ENCODE peak calls at places on chromosomes 16 and 17, in eight cellular contexts. H, J, R, P, B, U, E and K are unnamed samples.

GRCh38 chr17:27378482-27379200 is 77.6 kb upstream of the KSR1 start:
- DNase-seq in P (no peak), R (no peak), U (no peak), B (no peak), J (no peak), E (peak; percentile 29), H (no peak), K (no peak)

GRCh38 chr16:31094424-31095120 is at the start of gene VKORC1:
- DNase-seq in U (peak; percentile 97), R (peak; percentile 97), B (peak; percentile 98), J (peak; percentile 92), H (peak; percentile 89), E (peak; percentile 95), P (peak; percentile 94), K (peak; percentile 98)

GRCh38 chr17:79294459-79295071 is 219.9 kb downstream of the ENGASE start:
- DNase-seq in H (no peak), E (peak; percentile 18), P (no peak), B (peak; percentile 62), J (no peak), R (peak; percentile 7), U (no peak), K (no peak)

GRCh38 chr17:7579001-7579838 is at the start of gene CD68:
- DNase-seq in R (peak; percentile 90), H (peak; percentile 70), J (peak; percentile 66), U (no peak), P (peak; percentile 57), B (peak; percentile 93), E (peak; percentile 79), K (peak; percentile 96)

GRCh38 chr16:590165-590874 is 454 bp downstream of the RAB40C start:
- DNase-seq in B (peak; percentile 64), H (no peak), E (no peak), U (peak; percentile 31), J (no peak), P (no peak), R (peak; percentile 50), K (no peak)

GRCh38 chr17:64148699-64149098 is 18.8 kb upstream of the ERN1 start:
- DNase-seq in R (peak; percentile 29), J (no peak), E (no peak), H (no peak), B (no peak), U (no peak), P (peak; percentile 56), K (peak; percentile 12)

GRCh38 chr16:66044616-66045015 is 321.9 kb upstream of the CDH5 start:
- DNase-seq in E (no peak), B (peak; percentile 21), R (no peak), U (no peak), H (no peak), P (no peak), J (no peak), K (no peak)

GRCh38 chr17:58786586-58787295 is 31.1 kb downstream of the PPM1E start:
- DNase-seq in J (peak; percentile 56), U (no peak), R (peak; percentile 85), E (peak; percentile 87), H (peak; percentile 45), P (no peak), B (peak; percentile 92), K (peak; percentile 50)

DNA sequence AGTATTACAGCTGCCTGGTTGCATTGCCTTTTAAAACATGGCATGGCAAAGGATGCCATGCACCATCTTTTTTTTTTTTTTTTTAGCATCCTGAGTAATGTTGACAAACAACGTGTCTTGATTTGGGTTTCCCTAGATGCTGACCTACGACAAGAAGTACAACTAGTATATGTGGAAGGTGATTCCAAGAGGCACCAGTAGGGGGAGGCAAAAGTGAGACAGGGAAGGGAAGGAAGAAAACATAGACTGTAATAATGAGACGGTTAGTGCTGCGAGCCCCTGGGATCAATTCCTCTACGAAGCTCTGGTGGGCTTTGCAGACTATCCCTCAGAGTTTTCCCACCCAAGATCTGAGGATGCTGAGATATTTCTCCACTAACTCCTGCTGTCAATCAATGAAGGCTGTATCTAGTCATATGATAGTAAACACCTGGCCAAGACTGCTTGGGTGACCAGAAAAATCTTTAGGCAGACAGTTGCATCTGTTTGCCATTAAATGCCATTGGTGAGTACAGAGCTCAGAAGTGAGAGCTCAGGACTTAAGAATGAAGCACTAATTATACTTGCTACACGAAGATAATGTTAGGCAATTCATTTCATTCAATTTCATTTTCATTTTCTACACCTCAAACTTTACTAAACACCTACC is 458.6 kb upstream of the GOT2 start:
- DNase-seq in P (no peak), B (no peak), J (no peak), R (peak; percentile 6), U (peak; percentile 54), H (no peak), E (peak; percentile 4), K (peak; percentile 9)
- TF ChIP-seq CTCF in P (peak; percentile 33), B (peak; percentile 9), J (peak; percentile 44), R (peak; percentile 52), U (peak; percentile 54), H (peak; percentile 26), E (peak; percentile 55), K (peak; percentile 70)

DNA sequence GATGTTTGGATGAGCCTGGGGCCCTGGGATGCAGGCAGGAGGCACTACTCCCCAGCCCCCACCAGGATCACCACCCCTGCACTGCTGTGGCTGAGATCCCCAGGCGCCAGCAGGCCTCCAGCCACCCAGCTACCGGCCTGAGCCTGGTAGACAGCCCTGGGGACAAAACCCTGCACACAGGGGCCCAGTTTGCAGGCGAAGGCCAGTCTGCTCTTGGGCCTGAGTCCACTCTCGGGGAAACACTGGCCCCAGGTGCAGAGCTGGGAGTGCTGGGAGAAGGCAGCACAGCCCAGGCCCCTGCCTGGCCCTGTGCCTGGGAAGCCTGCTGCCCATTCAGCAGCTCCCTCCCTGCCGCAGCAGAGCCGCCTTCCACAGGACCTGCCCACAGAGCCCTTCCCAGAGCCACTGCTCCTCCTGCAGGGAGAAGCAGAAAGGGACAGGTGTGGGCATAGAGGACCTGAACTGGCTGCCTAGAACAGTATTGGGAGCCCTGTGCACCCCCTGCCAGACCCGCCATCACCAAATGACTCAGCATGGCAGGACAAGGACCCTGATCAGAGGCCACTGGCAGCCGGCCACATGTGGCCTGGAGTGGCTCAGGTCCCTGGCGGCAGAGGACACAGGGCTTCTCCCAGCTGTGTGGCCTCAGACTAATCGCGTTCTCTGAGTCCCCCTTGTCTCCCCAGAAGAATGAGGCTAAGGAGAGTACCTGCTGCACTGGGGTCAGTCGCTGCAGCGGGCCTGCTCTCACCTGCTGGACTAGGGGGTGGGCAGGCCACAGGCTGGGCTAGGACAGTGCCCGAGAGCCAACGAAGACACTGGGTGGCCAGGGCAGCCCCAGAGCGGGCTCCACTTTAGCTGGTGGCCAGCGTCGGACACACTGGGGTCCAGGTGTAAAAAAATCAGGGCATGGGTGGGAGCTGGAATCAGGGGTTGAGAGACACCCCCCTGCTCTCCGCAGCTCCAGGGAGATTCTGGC is 10.7 kb downstream of the MSRB1 start:
- DNase-seq in B (no peak), R (no peak), E (no peak), P (no peak), H (no peak), J (no peak), U (peak; percentile 69), K (peak; percentile 9)
- TF ChIP-seq CTCF in B (peak; percentile 15), R (no peak), E (no peak), P (no peak), H (peak; percentile 8), J (no peak), U (peak; percentile 61), K (no peak)

GRCh38 chr17:68288375-68288774 is 2.6 kb downstream of the SLC16A6 start:
- DNase-seq in R (no peak), P (no peak), H (no peak), E (no peak), U (no peak), J (no peak), B (peak; percentile 47), K (no peak)

GRCh38 chr17:68289936-68290267 is 1.0 kb downstream of the SLC16A6 start:
- DNase-seq in J (no peak), U (no peak), P (no peak), B (no peak), R (no peak), H (no peak), E (no peak), K (no peak)

GRCh38 chr17:68290268-68290954 is 516 bp downstream of the SLC16A6 start:
- DNase-seq in U (peak; percentile 62), H (no peak), E (no peak), P (peak; percentile 49), B (no peak), J (no peak), R (no peak), K (no peak)

GRCh38 chr17:68289473-68289872 is 1.5 kb downstream of the SLC16A6 start:
- DNase-seq in H (peak; percentile 29), U (no peak), E (no peak), P (no peak), B (no peak), J (no peak), R (no peak), K (no peak)

GRCh38 chr17:68288804-68289203 is 2.1 kb downstream of the SLC16A6 start:
- DNase-seq in B (no peak), H (no peak), J (no peak), E (no peak), R (no peak), P (no peak), U (peak; percentile 83), K (no peak)
- TF ChIP-seq CTCF in B (no peak), H (no peak), J (no peak), E (no peak), R (no peak), P (no peak), U (peak; percentile 30), K (peak; percentile 23)

GRCh38 chr17:9240659-9241370 is 219.5 kb downstream of the NTN1 start:
- DNase-seq in E (peak; percentile 36), J (no peak), P (no peak), H (no peak), B (peak; percentile 68), R (peak; percentile 69), U (no peak), K (no peak)

GRCh38 chr17:9242983-9243382 is 221.7 kb downstream of the NTN1 start:
- DNase-seq in E (no peak), R (no peak), B (no peak), U (no peak), H (no peak), J (no peak), P (no peak), K (no peak)

GRCh38 chr17:9242497-9242881 is 221.2 kb downstream of the NTN1 start:
- DNase-seq in P (no peak), E (no peak), J (no peak), H (no peak), B (no peak), U (no peak), R (no peak), K (no peak)

GRCh38 chr17:9241371-9241712 is 220.0 kb downstream of the NTN1 start:
- DNase-seq in J (no peak), U (no peak), H (no peak), R (peak; percentile 32), B (peak; percentile 28), E (no peak), P (no peak), K (no peak)

DNA sequence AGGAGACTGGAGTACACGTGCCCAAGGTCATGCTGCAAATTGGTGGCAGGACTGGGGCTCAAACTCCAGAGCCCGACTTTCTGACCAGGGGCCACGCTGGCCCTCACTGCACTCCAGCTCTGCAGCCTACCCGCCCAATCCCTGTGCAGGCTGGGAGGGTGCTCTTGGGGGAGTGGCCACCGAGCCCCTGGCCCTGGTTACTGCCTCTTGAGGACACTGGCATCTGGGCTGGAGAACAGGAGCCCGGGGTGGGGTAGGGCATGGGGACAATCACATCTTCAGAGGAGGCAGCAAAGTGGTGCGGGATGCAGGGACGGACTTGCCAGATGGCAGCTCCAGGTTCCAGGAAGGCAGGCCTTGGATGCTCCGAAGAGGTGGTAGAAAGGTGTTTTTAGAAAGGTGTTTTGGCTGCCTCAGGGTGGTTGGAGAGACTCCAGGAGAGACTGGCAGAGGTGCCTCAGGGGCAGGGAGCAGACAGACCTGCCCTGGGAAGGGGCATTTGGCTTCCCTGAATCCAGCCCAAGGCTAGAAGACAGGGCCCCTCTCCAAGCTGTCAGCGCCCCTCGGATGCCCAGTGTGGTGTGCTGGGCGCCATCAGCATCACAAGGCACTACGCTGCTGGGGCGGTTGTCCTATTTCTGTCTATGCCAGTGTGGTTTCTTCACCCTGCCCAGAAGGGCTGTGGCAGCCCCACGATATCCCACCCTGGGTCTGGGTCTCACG is 220.6 kb downstream of the NTN1 start:
- DNase-seq in E (no peak), U (no peak), R (no peak), P (no peak), B (no peak), H (no peak), J (no peak), K (no peak)
- TF ChIP-seq CTCF in E (no peak), U (no peak), R (no peak), P (no peak), B (no peak), H (no peak), J (no peak), K (no peak)